ENCODE peak calls at places on chromosomes 2 and 18, in eight cellular contexts. L is spleen, N is mesendoderm, G is left lung, R is stomach, X is PC-9, O is keratinocyte, H is right lobe of liver. C is an unnamed sample. For H3K4me1, the result is how much of the 10 kb centered on the place peaks cover.

GRCh38 chr2:46794693-46795317 is 120.8 kb downstream of the MCFD2 start:
- DNase-seq in L (no peak), N (no peak), X (no peak), R (no peak), O (no peak), H (no peak), G (no peak), C (no peak)

GRCh38 chr2:156896294-156896693 is 361.2 kb upstream of the GALNT5 start:
- DNase-seq in O (no peak), X (no peak), L (no peak), N (no peak), H (no peak), G (no peak), R (no peak), C (peak)

GRCh38 chr2:204480262-204480661 is 65.0 kb upstream of the PARD3B start:
- DNase-seq in R (no peak), X (no peak), O (no peak), L (no peak), G (no peak), H (no peak), N (no peak), C (no peak)

GRCh38 chr2:188399159-188399558 is 107.5 kb downstream of the GULP1 start:
- DNase-seq in H (no peak), O (no peak), G (no peak), X (no peak), N (peak), R (no peak), L (no peak), C (peak)

GRCh38 chr2:62586981-62587380 is 81.0 kb upstream of the TMEM17 start:
- DNase-seq in G (no peak), X (no peak), N (no peak), H (no peak), R (no peak), O (peak), L (no peak), C (peak)

GRCh38 chr2:203261326-203262159 is 22.7 kb downstream of the CYP20A1 start:
- DNase-seq in N (peak), O (no peak), X (no peak), H (no peak), L (no peak), R (no peak), G (no peak), C (no peak)

GRCh38 chr2:168167511-168168263 is 79.7 kb downstream of the STK39 start:
- DNase-seq in R (no peak), H (no peak), O (no peak), L (no peak), G (no peak), N (no peak), X (no peak), C (no peak)

GRCh38 chr2:75475049-75475448 is 85.7 kb downstream of the EVA1A start:
- DNase-seq in N (no peak), H (no peak), G (no peak), L (no peak), R (no peak), X (no peak), O (no peak), C (no peak)

GRCh38 chr18:13051950-13052349 is 60.8 kb downstream of the CEP192 start:
- DNase-seq in N (no peak), O (no peak), L (peak), G (no peak), R (no peak), H (no peak), X (no peak), C (no peak)

GRCh38 chr2:96963316-96963715 is 23.1 kb downstream of the FAM178B start:
- DNase-seq in H (peak), R (no peak), N (no peak), G (peak), L (peak), O (no peak), X (no peak), C (no peak)

GRCh38 chr18:50659091-50660003 is 99.5 kb downstream of the MAPK4 start:
- DNase-seq in N (peak), H (no peak), X (no peak), L (no peak), G (no peak), R (no peak), O (peak), C (no peak)

GRCh38 chr2:63052411-63053234 is 2.0 kb downstream of the OTX1 start:
- DNase-seq in R (no peak), H (no peak), L (no peak), O (no peak), X (no peak), G (no peak), N (peak), C (peak)

GRCh38 chr2:180413331-180413730 is 406.2 kb upstream of the CWC22 start:
- DNase-seq in G (no peak), X (no peak), N (no peak), H (no peak), R (no peak), O (no peak), L (no peak), C (no peak)

GRCh38 chr18:27211569-27211968 is 26.5 kb upstream of the CHST9 start:
- DNase-seq in X (no peak), L (no peak), R (no peak), G (no peak), O (no peak), N (no peak), H (no peak), C (no peak)

GRCh38 chr2:113848758-113849460 is 41.0 kb upstream of the ACTR3 start:
- DNase-seq in G (no peak), H (no peak), X (peak), O (peak), L (no peak), N (no peak), R (no peak), C (no peak)

GRCh38 chr18:69490813-69491212 is 90.1 kb downstream of the DOK6 start:
- DNase-seq in O (no peak), L (no peak), R (no peak), G (peak), X (no peak), H (no peak), N (peak), C (peak)

GRCh38 chr2:667332-668000 is 9.7 kb downstream of the TMEM18 start:
- DNase-seq in R (no peak), L (no peak), X (peak), H (no peak), O (peak), N (peak), G (no peak), C (peak)

GRCh38 chr2:9252002-9252357 is 45.4 kb downstream of the ASAP2 start:
- DNase-seq in L (no peak), X (peak), R (no peak), G (no peak), H (no peak), O (no peak), N (no peak), C (peak)

GRCh38 chr2:165402142-165402541 is 67.4 kb upstream of the CSRNP3 start:
- DNase-seq in O (no peak), G (no peak), H (no peak), N (no peak), L (no peak), X (no peak), R (no peak), C (no peak)

GRCh38 chr2:222427606-222428320 is 3.4 kb downstream of the SGPP2 start:
- DNase-seq in O (no peak), L (no peak), G (no peak), X (no peak), R (peak), H (no peak), N (no peak), C (no peak)

GRCh38 chr18:69998523-69998987 is 50.9 kb upstream of the CD226 start:
- DNase-seq in G (no peak), O (no peak), N (no peak), R (no peak), X (no peak), H (no peak), L (no peak), C (no peak)

GRCh38 chr2:184927040-184927439 is 328.7 kb downstream of the ZNF804A start:
- DNase-seq in L (no peak), H (no peak), X (no peak), R (no peak), G (no peak), O (no peak), N (no peak), C (no peak)

GRCh38 chr2:68190991-68191731 is 33.5 kb downstream of the PNO1 start:
- DNase-seq in G (no peak), X (peak), N (no peak), L (no peak), H (no peak), R (no peak), O (no peak), C (peak)

GRCh38 chr2:240538031-240538780 is 19.6 kb downstream of the ANKMY1 start:
- DNase-seq in N (no peak), G (no peak), R (no peak), H (no peak), O (no peak), X (no peak), L (peak), C (no peak)

GRCh38 chr2:11161747-11162146 is 6.5 kb downstream of the SLC66A3 start:
- DNase-seq in H (no peak), O (no peak), N (no peak), R (no peak), X (no peak), L (peak), G (no peak), C (no peak)

GRCh38 chr2:23708771-23709170 is 218.2 kb downstream of the ATAD2B start:
- DNase-seq in R (no peak), L (no peak), O (no peak), H (no peak), N (no peak), X (no peak), G (no peak), C (no peak)

GRCh38 chr2:72457801-72458516 is 310.3 kb upstream of the CYP26B1 start:
- DNase-seq in X (peak), H (no peak), R (no peak), O (no peak), N (no peak), L (no peak), G (no peak), C (peak)

GRCh38 chr2:58427572-58428285 is 186.6 kb upstream of the FANCL start:
- DNase-seq in X (no peak), R (peak), G (peak), N (peak), H (no peak), O (no peak), L (no peak), C (peak)

GRCh38 chr2:55425449-55425848 is 5.8 kb upstream of the CCDC88A start:
- DNase-seq in X (peak), G (no peak), R (no peak), H (no peak), O (peak), N (no peak), L (no peak), C (peak)

GRCh38 chr2:205683179-205683978 is 1.1 kb downstream of the NRP2 start:
- DNase-seq in L (no peak), O (no peak), G (no peak), H (no peak), X (no peak), R (no peak), N (no peak), C (peak)

GRCh38 chr2:159140070-159140774 is 146.3 kb downstream of the WDSUB1 start:
- DNase-seq in H (no peak), L (no peak), N (no peak), G (no peak), R (no peak), X (no peak), O (no peak), C (peak)

GRCh38 chr2:163734911-163735691 is 707 bp downstream of the FIGN start:
- DNase-seq in G (no peak), R (no peak), X (no peak), N (peak), O (no peak), L (no peak), H (no peak), C (peak)

GRCh38 chr2:23940976-23941605 is 828 bp downstream of the UBXN2A start:
- DNase-seq in N (no peak), X (peak), R (no peak), O (no peak), L (no peak), H (no peak), G (no peak), C (peak)

GRCh38 chr2:218400167-218400929 is 680 bp downstream of the CTDSP1 start:
- DNase-seq in X (no peak), R (no peak), H (peak), L (peak), N (peak), G (peak), O (no peak), C (peak)

DNA sequence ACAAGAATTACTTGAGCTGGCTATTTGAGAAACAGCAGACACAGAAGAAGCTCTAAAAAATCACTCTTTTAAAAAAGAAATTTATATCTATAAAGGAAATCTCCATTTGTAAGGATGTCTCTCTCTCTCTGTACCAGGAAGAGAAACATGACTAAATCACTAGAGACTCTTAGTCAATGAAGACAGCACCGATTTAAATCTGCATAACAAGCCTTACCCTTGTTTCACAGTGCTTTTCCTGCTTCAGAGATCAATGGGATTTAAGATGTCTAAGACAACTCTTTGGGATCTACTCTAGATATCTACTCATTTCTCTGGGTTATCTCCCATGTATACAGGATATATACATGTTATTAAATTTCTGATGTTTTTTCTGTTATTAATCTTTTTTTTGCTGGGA is 359.2 kb upstream of the RND3 start:
- DNase-seq in N (no peak), R (no peak), H (no peak), X (no peak), L (no peak), O (no peak), G (no peak), C (no peak)
- H3K4me1 ChIP-seq in N (under half), R (under half), H (under half), X (under half), L (under half), O (under half), G (under half), C (under half)

GRCh38 chr2:170817247-170817998 is 736 bp downstream of the GAD1 start:
- DNase-seq in L (peak), G (no peak), N (peak), O (no peak), X (no peak), H (no peak), R (no peak), C (peak)
- H3K4me1 ChIP-seq in L (half or more), G (under half), N (under half), O (under half), X (under half), H (under half), R (half or more), C (under half)

GRCh38 chr18:58993260-58993659 is 128.6 kb downstream of the ZNF532 start:
- DNase-seq in L (no peak), N (no peak), X (no peak), H (no peak), G (no peak), R (no peak), O (peak), C (peak)

GRCh38 chr18:58995663-58996062 is 131.0 kb downstream of the ZNF532 start:
- DNase-seq in X (no peak), N (no peak), O (no peak), G (no peak), R (no peak), L (no peak), H (no peak), C (no peak)

GRCh38 chr18:58997811-58998337 is 133.2 kb downstream of the ZNF532 start:
- DNase-seq in N (no peak), R (no peak), L (no peak), H (no peak), G (no peak), O (no peak), X (no peak), C (peak)

GRCh38 chr18:58998421-58999203 is 133.9 kb downstream of the ZNF532 start:
- DNase-seq in H (no peak), L (no peak), R (no peak), N (peak), X (no peak), G (no peak), O (peak), C (peak)

GRCh38 chr18:58996131-58996632 is 131.5 kb downstream of the ZNF532 start:
- DNase-seq in R (no peak), G (no peak), N (no peak), X (peak), H (no peak), O (no peak), L (no peak), C (peak)
- H3K4me1 ChIP-seq in R (under half), G (under half), N (under half), X (under half), H (under half), O (under half), L (under half), C (under half)

GRCh38 chr2:27729198-27729597 is 42.3 kb upstream of the MRPL33 start:
- DNase-seq in G (no peak), N (no peak), H (no peak), X (peak), L (no peak), R (no peak), O (no peak), C (no peak)
- H3K4me1 ChIP-seq in G (under half), N (under half), H (under half), X (under half), L (under half), R (under half), O (under half), C (under half)

DNA sequence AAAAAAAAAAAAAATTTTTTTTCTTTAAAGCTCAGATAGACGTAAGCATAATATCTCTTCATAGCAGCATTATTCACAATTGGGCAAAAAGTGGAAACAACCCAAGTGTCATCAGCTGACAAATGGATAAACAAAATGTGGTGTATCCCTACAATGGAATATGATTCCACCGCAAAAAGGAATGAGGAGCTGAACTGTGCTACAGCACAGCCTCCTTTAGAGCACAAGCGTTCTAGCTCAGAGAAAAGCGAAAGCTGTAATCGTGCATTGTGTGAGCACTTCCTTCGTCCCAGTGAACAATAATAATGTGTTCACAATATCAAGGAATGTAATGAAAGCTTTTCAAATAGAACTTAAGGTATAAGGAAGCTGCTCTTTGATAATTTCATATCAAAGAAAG is 11.7 kb upstream of the CHMP1B start:
- DNase-seq in H (no peak), X (no peak), L (no peak), G (no peak), R (no peak), O (no peak), N (no peak), C (no peak)
- H3K4me1 ChIP-seq in H (under half), X (under half), L (under half), G (under half), R (under half), O (under half), N (under half), C (under half)

GRCh38 chr2:233252227-233252626 is 754 bp downstream of the ATG16L1 start:
- DNase-seq in N (peak), L (no peak), X (no peak), G (no peak), O (no peak), H (no peak), R (no peak), C (peak)
- H3K4me1 ChIP-seq in N (under half), L (under half), X (half or more), G (under half), O (under half), H (under half), R (under half), C (under half)